ENCODE peak calls at places on chromosomes 7 and 10, in four cellular contexts. H, V, K and E are unnamed samples.

GRCh38 chr10:55174419-55174818 is 373.4 kb upstream of the PCDH15 start:
- DNase-seq in H (no peak), V (no peak), K (no peak), E (no peak)

GRCh38 chr10:13439771-13440708 is 88.8 kb downstream of the BEND7 start:
- DNase-seq in H (peak; percentile 37), V (peak; percentile 44), K (peak; percentile 24), E (peak; percentile 65)

GRCh38 chr10:13787015-13787421 is 200.3 kb downstream of the PRPF18 start:
- DNase-seq in H (peak; percentile 74), V (peak; percentile 98), K (no peak), E (peak; percentile 87)

GRCh38 chr7:75966209-75966961 is 28.0 kb downstream of the TMEM120A start:
- DNase-seq in H (no peak), V (no peak), K (no peak), E (no peak)

GRCh38 chr7:8590791-8591190 is 157.4 kb downstream of the NXPH1 start:
- DNase-seq in H (no peak), V (no peak), K (no peak), E (no peak)

GRCh38 chr7:87218941-87219544 is 489 bp downstream of the TMEM243 start:
- DNase-seq in H (peak; percentile 38), V (peak; percentile 47), K (peak; percentile 22), E (peak; percentile 74)

GRCh38 chr10:20976891-20977684 is 80.0 kb upstream of the NEBL start:
- DNase-seq in H (no peak), V (no peak), K (no peak), E (no peak)

GRCh38 chr10:73097305-73097670 is 622 bp upstream of the P4HA1 start:
- DNase-seq in H (no peak), V (no peak), K (no peak), E (no peak)

GRCh38 chr7:143325215-143325614 is 9.3 kb downstream of the CLCN1 start:
- DNase-seq in H (no peak), V (no peak), K (no peak), E (no peak)

GRCh38 chr10:49081532-49082275 is 33.6 kb downstream of the VSTM4 start:
- DNase-seq in H (no peak), V (no peak), K (no peak), E (no peak)

GRCh38 chr7:21580073-21580521 is 37.3 kb downstream of the DNAH11 start:
- DNase-seq in H (no peak), V (peak; percentile 85), K (no peak), E (no peak)

GRCh38 chr10:73840056-73840402 is 28.6 kb upstream of the NDST2 start:
- DNase-seq in H (no peak), V (no peak), K (no peak), E (no peak)

GRCh38 chr7:106626376-106627293 is 34.3 kb downstream of the CCDC71L start:
- DNase-seq in H (no peak), V (no peak), K (no peak), E (no peak)

GRCh38 chr7:83934118-83934734 is 260.4 kb downstream of the SEMA3A start:
- DNase-seq in H (no peak), V (no peak), K (no peak), E (no peak)

GRCh38 chr10:1653321-1653720 is 84.0 kb downstream of the ADARB2 start:
- DNase-seq in H (no peak), V (no peak), K (no peak), E (no peak)

GRCh38 chr7:45874408-45875131 is 1.7 kb upstream of the CCDC201 start:
- DNase-seq in H (no peak), V (peak; percentile 82), K (peak; percentile 77), E (no peak)

GRCh38 chr7:4470246-4470645 is 211.8 kb upstream of the FOXK1 start:
- DNase-seq in H (no peak), V (peak; percentile 4), K (no peak), E (no peak)

GRCh38 chr10:73866621-73867020 is 7.7 kb downstream of the CAMK2G start:
- DNase-seq in H (no peak), V (no peak), K (no peak), E (no peak)

GRCh38 chr7:20931739-20932138 is 145.1 kb upstream of the SP8 start:
- DNase-seq in H (no peak), V (no peak), K (no peak), E (no peak)